ENCODE peak calls at places on chromosome 19, in seven cellular contexts. One of them, this sample, is unnamed.

GRCh38 chr19:3821156-3821555 is 35.0 kb upstream of the MATK start:
- DNase-seq in A549: peak
- DNase-seq in prostate gland: no peak
- DNase-seq in gastrocnemius medialis: no peak
- DNase-seq in heart left ventricle: no peak
- DNase-seq in testis: no peak
- DNase-seq in H54: no peak
- DNase-seq in this sample: no peak

GRCh38 chr19:1401138-1401888 is at the start of gene GAMT:
- DNase-seq in gastrocnemius medialis: no peak
- DNase-seq in prostate gland: no peak
- DNase-seq in A549: no peak
- DNase-seq in H54: no peak
- DNase-seq in heart left ventricle: peak
- DNase-seq in testis: peak
- DNase-seq in this sample: peak

GRCh38 chr19:5313307-5313706 is 27.3 kb downstream of the PTPRS start:
- DNase-seq in A549: no peak
- DNase-seq in gastrocnemius medialis: no peak
- DNase-seq in prostate gland: no peak
- DNase-seq in testis: no peak
- DNase-seq in heart left ventricle: no peak
- DNase-seq in H54: no peak
- DNase-seq in this sample: no peak

GRCh38 chr19:29446331-29446730 is 79.5 kb upstream of the VSTM2B start:
- DNase-seq in prostate gland: no peak
- DNase-seq in testis: no peak
- DNase-seq in A549: no peak
- DNase-seq in heart left ventricle: no peak
- DNase-seq in gastrocnemius medialis: no peak
- DNase-seq in H54: no peak
- DNase-seq in this sample: no peak

GRCh38 chr19:18176367-18177310 is 3.0 kb downstream of the IFI30 start:
- DNase-seq in gastrocnemius medialis: no peak
- DNase-seq in testis: no peak
- DNase-seq in heart left ventricle: no peak
- DNase-seq in A549: no peak
- DNase-seq in H54: peak
- DNase-seq in prostate gland: no peak
- DNase-seq in this sample: no peak

GRCh38 chr19:30128211-30128610 is 186.2 kb downstream of the URI1 start:
- DNase-seq in H54: no peak
- DNase-seq in prostate gland: no peak
- DNase-seq in testis: no peak
- DNase-seq in gastrocnemius medialis: no peak
- DNase-seq in heart left ventricle: no peak
- DNase-seq in A549: no peak
- DNase-seq in this sample: no peak

GRCh38 chr19:10289167-10289835 is 451 bp upstream of the ICAM5 start:
- DNase-seq in H54: peak
- DNase-seq in gastrocnemius medialis: no peak
- DNase-seq in A549: peak
- DNase-seq in testis: no peak
- DNase-seq in prostate gland: no peak
- DNase-seq in heart left ventricle: peak
- DNase-seq in this sample: peak

GRCh38 chr19:57477191-57478008 is at the start of gene ZNF772:
- DNase-seq in testis: peak
- DNase-seq in H54: peak
- DNase-seq in heart left ventricle: peak
- DNase-seq in A549: peak
- DNase-seq in prostate gland: peak
- DNase-seq in gastrocnemius medialis: peak
- DNase-seq in this sample: peak

GRCh38 chr19:19966862-19967261 is 66.1 kb downstream of the ZNF93 start:
- DNase-seq in testis: no peak
- DNase-seq in H54: no peak
- DNase-seq in prostate gland: no peak
- DNase-seq in gastrocnemius medialis: no peak
- DNase-seq in A549: no peak
- DNase-seq in heart left ventricle: no peak
- DNase-seq in this sample: no peak

GRCh38 chr19:8665468-8666213 is 33.0 kb downstream of the ACTL9 start:
- DNase-seq in prostate gland: no peak
- DNase-seq in testis: no peak
- DNase-seq in H54: no peak
- DNase-seq in heart left ventricle: no peak
- DNase-seq in A549: no peak
- DNase-seq in gastrocnemius medialis: no peak
- DNase-seq in this sample: peak

GRCh38 chr19:11191273-11191755 is 6.0 kb downstream of the KANK2 start:
- DNase-seq in A549: peak
- DNase-seq in H54: peak
- DNase-seq in prostate gland: no peak
- DNase-seq in heart left ventricle: peak
- DNase-seq in gastrocnemius medialis: peak
- DNase-seq in testis: peak
- DNase-seq in this sample: no peak

GRCh38 chr19:47613165-47614146 is 4.5 kb downstream of the BICRA start:
- DNase-seq in prostate gland: no peak
- DNase-seq in A549: no peak
- DNase-seq in H54: no peak
- DNase-seq in gastrocnemius medialis: no peak
- DNase-seq in testis: no peak
- DNase-seq in heart left ventricle: no peak
- DNase-seq in this sample: no peak

GRCh38 chr19:48935864-48936263 is 2.4 kb downstream of the DHDH start:
- DNase-seq in testis: no peak
- DNase-seq in A549: no peak
- DNase-seq in gastrocnemius medialis: no peak
- DNase-seq in heart left ventricle: no peak
- DNase-seq in H54: no peak
- DNase-seq in prostate gland: no peak
- DNase-seq in this sample: no peak

GRCh38 chr19:10406191-10406590 is 2.8 kb upstream of the CDC37 start:
- DNase-seq in H54: no peak
- DNase-seq in A549: no peak
- DNase-seq in gastrocnemius medialis: no peak
- DNase-seq in testis: no peak
- DNase-seq in prostate gland: no peak
- DNase-seq in heart left ventricle: no peak
- DNase-seq in this sample: no peak

GRCh38 chr19:36638862-36639510 is 27.7 kb downstream of the ZNF461 start:
- DNase-seq in H54: no peak
- DNase-seq in prostate gland: no peak
- DNase-seq in heart left ventricle: no peak
- DNase-seq in gastrocnemius medialis: no peak
- DNase-seq in A549: peak
- DNase-seq in testis: no peak
- DNase-seq in this sample: peak

GRCh38 chr19:3186377-3186688 is 603 bp downstream of the NCLN start:
- DNase-seq in H54: no peak
- DNase-seq in gastrocnemius medialis: no peak
- DNase-seq in A549: no peak
- DNase-seq in heart left ventricle: no peak
- DNase-seq in prostate gland: no peak
- DNase-seq in testis: no peak
- DNase-seq in this sample: peak

GRCh38 chr19:12828494-12828893 is 5.9 kb downstream of the RTBDN start:
- DNase-seq in heart left ventricle: no peak
- DNase-seq in prostate gland: no peak
- DNase-seq in A549: no peak
- DNase-seq in H54: no peak
- DNase-seq in testis: no peak
- DNase-seq in gastrocnemius medialis: no peak
- DNase-seq in this sample: no peak

GRCh38 chr19:18507021-18507726 is 14.7 kb downstream of the ELL start:
- DNase-seq in gastrocnemius medialis: peak
- DNase-seq in testis: no peak
- DNase-seq in prostate gland: no peak
- DNase-seq in heart left ventricle: peak
- DNase-seq in H54: no peak
- DNase-seq in A549: no peak
- DNase-seq in this sample: no peak

GRCh38 chr19:56136362-56136761 is 4.7 kb upstream of the ZNF444 start:
- DNase-seq in prostate gland: no peak
- DNase-seq in testis: no peak
- DNase-seq in heart left ventricle: no peak
- DNase-seq in A549: no peak
- DNase-seq in H54: no peak
- DNase-seq in gastrocnemius medialis: no peak
- DNase-seq in this sample: no peak

GRCh38 chr19:17225051-17225450 is 975 bp upstream of the OCEL1 start:
- DNase-seq in testis: no peak
- DNase-seq in heart left ventricle: no peak
- DNase-seq in A549: no peak
- DNase-seq in prostate gland: no peak
- DNase-seq in H54: no peak
- DNase-seq in gastrocnemius medialis: no peak
- DNase-seq in this sample: no peak

GRCh38 chr19:8324186-8325050 is 3.1 kb downstream of the RPS28 start:
- DNase-seq in H54: no peak
- DNase-seq in A549: no peak
- DNase-seq in gastrocnemius medialis: no peak
- DNase-seq in heart left ventricle: peak
- DNase-seq in testis: no peak
- DNase-seq in prostate gland: no peak
- DNase-seq in this sample: peak

GRCh38 chr19:55613930-55614710 is 8.7 kb downstream of the ZNF865 start:
- DNase-seq in testis: no peak
- DNase-seq in H54: no peak
- DNase-seq in prostate gland: no peak
- DNase-seq in gastrocnemius medialis: no peak
- DNase-seq in heart left ventricle: no peak
- DNase-seq in A549: no peak
- DNase-seq in this sample: no peak

GRCh38 chr19:14407889-14408640 is 11.1 kb downstream of the DDX39A start:
- DNase-seq in A549: no peak
- DNase-seq in gastrocnemius medialis: peak
- DNase-seq in H54: no peak
- DNase-seq in testis: no peak
- DNase-seq in prostate gland: no peak
- DNase-seq in heart left ventricle: no peak
- DNase-seq in this sample: peak
- TF ChIP-seq POLR2A in A549: no peak
- TF ChIP-seq POLR2A in gastrocnemius medialis: no peak
- TF ChIP-seq POLR2A in H54: no peak
- TF ChIP-seq POLR2A in testis: no peak
- TF ChIP-seq POLR2A in prostate gland: no peak
- TF ChIP-seq POLR2A in heart left ventricle: no peak
- TF ChIP-seq POLR2A in this sample: no peak

GRCh38 chr19:38733493-38734175 is 10.6 kb downstream of the CAPN12 start:
- DNase-seq in testis: no peak
- DNase-seq in H54: peak
- DNase-seq in A549: peak
- DNase-seq in prostate gland: no peak
- DNase-seq in gastrocnemius medialis: no peak
- DNase-seq in heart left ventricle: no peak
- DNase-seq in this sample: peak

GRCh38 chr19:38730731-38731589 is 13.3 kb downstream of the CAPN12 start:
- DNase-seq in heart left ventricle: peak
- DNase-seq in prostate gland: peak
- DNase-seq in H54: no peak
- DNase-seq in gastrocnemius medialis: no peak
- DNase-seq in testis: no peak
- DNase-seq in A549: no peak
- DNase-seq in this sample: no peak

GRCh38 chr19:38733241-38733492 is 11.1 kb downstream of the CAPN12 start:
- DNase-seq in H54: no peak
- DNase-seq in heart left ventricle: no peak
- DNase-seq in prostate gland: no peak
- DNase-seq in A549: no peak
- DNase-seq in gastrocnemius medialis: no peak
- DNase-seq in testis: no peak
- DNase-seq in this sample: no peak

GRCh38 chr19:38730470-38730730 is 13.9 kb downstream of the CAPN12 start:
- DNase-seq in prostate gland: peak
- DNase-seq in gastrocnemius medialis: no peak
- DNase-seq in heart left ventricle: no peak
- DNase-seq in A549: no peak
- DNase-seq in testis: no peak
- DNase-seq in H54: no peak
- DNase-seq in this sample: no peak

GRCh38 chr19:38731654-38732301 is 12.5 kb downstream of the CAPN12 start:
- DNase-seq in gastrocnemius medialis: no peak
- DNase-seq in prostate gland: peak
- DNase-seq in heart left ventricle: peak
- DNase-seq in A549: no peak
- DNase-seq in testis: no peak
- DNase-seq in H54: no peak
- DNase-seq in this sample: no peak
- TF ChIP-seq POLR2A in gastrocnemius medialis: no peak
- TF ChIP-seq POLR2A in prostate gland: no peak
- TF ChIP-seq POLR2A in heart left ventricle: no peak
- TF ChIP-seq POLR2A in A549: no peak
- TF ChIP-seq POLR2A in testis: no peak
- TF ChIP-seq POLR2A in H54: no peak
- TF ChIP-seq POLR2A in this sample: no peak

GRCh38 chr19:52825765-52826164 is 4.3 kb upstream of the ZNF28 start:
- DNase-seq in H54: no peak
- DNase-seq in prostate gland: no peak
- DNase-seq in heart left ventricle: no peak
- DNase-seq in A549: no peak
- DNase-seq in gastrocnemius medialis: no peak
- DNase-seq in testis: no peak
- DNase-seq in this sample: no peak
- TF ChIP-seq POLR2A in H54: no peak
- TF ChIP-seq POLR2A in prostate gland: no peak
- TF ChIP-seq POLR2A in heart left ventricle: no peak
- TF ChIP-seq POLR2A in A549: no peak
- TF ChIP-seq POLR2A in gastrocnemius medialis: no peak
- TF ChIP-seq POLR2A in testis: no peak
- TF ChIP-seq POLR2A in this sample: no peak

DNA sequence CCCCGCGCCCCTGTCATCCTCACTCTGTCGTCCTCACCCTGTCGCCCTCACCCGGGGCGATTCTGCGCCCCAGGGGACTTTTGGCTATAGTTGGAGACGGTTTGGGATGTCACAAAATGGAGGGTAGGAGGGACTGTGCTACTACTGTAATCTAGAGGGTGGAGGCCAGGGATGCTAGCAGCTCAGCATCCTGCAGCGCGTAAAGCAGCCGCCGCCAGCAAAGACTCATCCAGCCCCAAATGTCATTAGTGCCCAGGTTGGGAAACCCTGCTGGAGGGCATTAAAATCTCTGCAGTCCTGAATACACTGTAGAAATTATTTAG is 362 bp downstream of the ZNF557 start:
- DNase-seq in heart left ventricle: no peak
- DNase-seq in testis: no peak
- DNase-seq in gastrocnemius medialis: no peak
- DNase-seq in prostate gland: no peak
- DNase-seq in A549: no peak
- DNase-seq in H54: no peak
- DNase-seq in this sample: no peak
- TF ChIP-seq POLR2A in heart left ventricle: no peak
- TF ChIP-seq POLR2A in testis: no peak
- TF ChIP-seq POLR2A in gastrocnemius medialis: no peak
- TF ChIP-seq POLR2A in prostate gland: no peak
- TF ChIP-seq POLR2A in A549: no peak
- TF ChIP-seq POLR2A in H54: no peak
- TF ChIP-seq POLR2A in this sample: no peak

GRCh38 chr19:35073941-35074340 is 32.4 kb downstream of the HPN start:
- DNase-seq in testis: no peak
- DNase-seq in prostate gland: no peak
- DNase-seq in gastrocnemius medialis: no peak
- DNase-seq in heart left ventricle: no peak
- DNase-seq in H54: no peak
- DNase-seq in A549: no peak
- DNase-seq in this sample: no peak
- TF ChIP-seq POLR2A in testis: no peak
- TF ChIP-seq POLR2A in prostate gland: no peak
- TF ChIP-seq POLR2A in gastrocnemius medialis: no peak
- TF ChIP-seq POLR2A in heart left ventricle: no peak
- TF ChIP-seq POLR2A in H54: no peak
- TF ChIP-seq POLR2A in A549: no peak
- TF ChIP-seq POLR2A in this sample: no peak

This sample was measured in NB4.